ENCODE peak calls at places on chromosomes 12 and 14, in nine cellular contexts. T is A549; N is stimulated activated CD4-positive, alpha-beta T cell treated with anti-CD3 and anti-CD28 coated beads, Interleukin-4, amount 100 ng/mL, for 4 hours; L is GM04503; R is AG10803; H is T-helper 1 cell; G is GM10248; W is head of caudate nucleus; Z is D341Med. B is an unnamed sample.

GRCh38 chr12:56317675-56318074 is 1.9 kb upstream of the CNPY2 start:
- DNase-seq in H (no peak), T (no peak), L (no peak), W (no peak), Z (no peak), G (no peak), R (no peak), N (no peak), B (no peak)

GRCh38 chr12:72272731-72273498 is 745 bp downstream of the TRHDE start:
- DNase-seq in G (peak; percentile 22), H (no peak), R (no peak), L (no peak), W (no peak), N (no peak), T (no peak), Z (peak; percentile 77), B (peak; percentile 30)

GRCh38 chr14:30221546-30221945 is 293.9 kb upstream of the PRKD1 start:
- DNase-seq in W (no peak), Z (no peak), G (no peak), L (no peak), N (no peak), T (no peak), R (no peak), H (no peak), B (no peak)

GRCh38 chr12:63045020-63045860 is 105.8 kb downstream of the AVPR1A start:
- DNase-seq in W (no peak), G (no peak), Z (no peak), T (peak; percentile 26), R (peak; percentile 72), L (peak; percentile 45), H (no peak), N (no peak), B (no peak)

GRCh38 chr12:94990222-94990621 is 13.3 kb downstream of the NDUFA12 start:
- DNase-seq in Z (no peak), G (no peak), T (no peak), L (no peak), N (no peak), R (no peak), W (no peak), H (no peak), B (no peak)

GRCh38 chr12:110741795-110742717 is 635 bp downstream of the PPP1CC start:
- DNase-seq in N (no peak), L (no peak), H (no peak), Z (peak; percentile 78), W (no peak), G (no peak), R (no peak), T (peak; percentile 29), B (no peak)

GRCh38 chr12:39127401-39127800 is 222.0 kb upstream of the CPNE8 start:
- DNase-seq in Z (no peak), W (no peak), G (no peak), H (no peak), R (peak; percentile 2), T (peak; percentile 75), L (peak; percentile 3), N (no peak), B (no peak)

GRCh38 chr12:109899783-109900751 is at the start of gene TCHP:
- DNase-seq in H (peak; percentile 57), L (peak; percentile 56), W (peak; percentile 82), Z (peak; percentile 93), N (peak; percentile 71), R (peak; percentile 84), T (peak; percentile 92), G (peak; percentile 89), B (peak; percentile 92)

GRCh38 chr14:96268426-96269358 is 12.7 kb downstream of the BDKRB1 start:
- DNase-seq in N (no peak), G (no peak), T (peak; percentile 78), W (no peak), L (peak; percentile 87), R (peak; percentile 94), Z (no peak), H (no peak), B (peak; percentile 58)

GRCh38 chr14:34472706-34473279 is 10.8 kb upstream of the SPTSSA start:
- DNase-seq in G (no peak), N (no peak), W (no peak), L (no peak), Z (no peak), H (no peak), R (no peak), T (no peak), B (no peak)

GRCh38 chr14:60327447-60328331 is 78.7 kb downstream of the PPM1A start:
- DNase-seq in N (peak; percentile 17), W (no peak), H (no peak), Z (peak; percentile 69), L (no peak), G (peak; percentile 71), T (peak; percentile 14), R (peak; percentile 4), B (peak; percentile 78)

GRCh38 chr14:55221186-55221585 is 29.8 kb upstream of the DLGAP5 start:
- DNase-seq in R (peak; percentile 66), G (no peak), N (no peak), L (peak; percentile 47), Z (no peak), W (no peak), T (no peak), H (no peak), B (no peak)

GRCh38 chr12:52360663-52361271 is 6.5 kb downstream of the KRT85 start:
- DNase-seq in G (no peak), N (no peak), Z (no peak), R (no peak), W (no peak), H (no peak), L (no peak), T (no peak), B (peak; percentile 36)

GRCh38 chr12:2250797-2251196 is 198.0 kb downstream of the CACNA1C start:
- DNase-seq in L (no peak), N (no peak), Z (no peak), H (no peak), R (peak; percentile 78), G (no peak), W (no peak), T (no peak), B (no peak)

GRCh38 chr12:45214739-45215418 is 1.0 kb upstream of the ANO6 start:
- DNase-seq in R (peak; percentile 47), G (no peak), N (no peak), H (no peak), T (no peak), Z (no peak), L (no peak), W (no peak), B (no peak)